ENCODE peak calls at places on chromosomes 4 and X, in nine cellular contexts. One of them, this sample, is unnamed.

GRCh38 chrX:11380187-11380586 is 87.0 kb downstream of the AMELX start:
- DNase-seq in lower lobe of right lung: no peak
- DNase-seq in left lung: no peak
- DNase-seq in HFFc6: no peak
- DNase-seq in sigmoid colon: no peak
- DNase-seq in WTC11: no peak
- DNase-seq in B cell: no peak
- DNase-seq in lung: no peak
- DNase-seq in testis: no peak
- DNase-seq in this sample: no peak

GRCh38 chr4:7041851-7042696 is 1.1 kb upstream of the TADA2B start:
- DNase-seq in lower lobe of right lung: peak; percentile 84
- DNase-seq in left lung: peak; percentile 93
- DNase-seq in HFFc6: peak; percentile 41
- DNase-seq in sigmoid colon: peak; percentile 79
- DNase-seq in WTC11: peak; percentile 53
- DNase-seq in B cell: peak; percentile 32
- DNase-seq in lung: peak; percentile 61
- DNase-seq in testis: peak; percentile 66
- DNase-seq in this sample: peak; percentile 72

GRCh38 chrX:56802921-56803848 is 74.1 kb downstream of the NBDY start:
- DNase-seq in lower lobe of right lung: no peak
- DNase-seq in left lung: no peak
- DNase-seq in HFFc6: no peak
- DNase-seq in sigmoid colon: peak; percentile 88
- DNase-seq in WTC11: peak; percentile 74
- DNase-seq in B cell: peak; percentile 83
- DNase-seq in lung: peak; percentile 81
- DNase-seq in testis: peak; percentile 62
- DNase-seq in this sample: peak; percentile 44

GRCh38 chrX:48939417-48940228 is 17.8 kb downstream of the OTUD5 start:
- DNase-seq in lower lobe of right lung: no peak
- DNase-seq in left lung: no peak
- DNase-seq in HFFc6: no peak
- DNase-seq in sigmoid colon: no peak
- DNase-seq in WTC11: no peak
- DNase-seq in B cell: peak; percentile 70
- DNase-seq in lung: no peak
- DNase-seq in testis: no peak
- DNase-seq in this sample: no peak

GRCh38 chr4:185424905-185425599 is 712 bp downstream of the UFSP2 start:
- DNase-seq in lower lobe of right lung: no peak
- DNase-seq in left lung: no peak
- DNase-seq in HFFc6: no peak
- DNase-seq in sigmoid colon: peak; percentile 60
- DNase-seq in WTC11: no peak
- DNase-seq in B cell: peak; percentile 45
- DNase-seq in lung: no peak
- DNase-seq in testis: no peak
- DNase-seq in this sample: peak; percentile 14

GRCh38 chrX:117860517-117860916 is 256.1 kb downstream of the KLHL13 start:
- DNase-seq in lower lobe of right lung: no peak
- DNase-seq in left lung: no peak
- DNase-seq in HFFc6: no peak
- DNase-seq in sigmoid colon: no peak
- DNase-seq in WTC11: no peak
- DNase-seq in B cell: no peak
- DNase-seq in lung: no peak
- DNase-seq in testis: no peak
- DNase-seq in this sample: no peak

GRCh38 chr4:93396274-93396673 is 432.3 kb upstream of the ATOH1 start:
- DNase-seq in lower lobe of right lung: no peak
- DNase-seq in left lung: no peak
- DNase-seq in HFFc6: no peak
- DNase-seq in sigmoid colon: no peak
- DNase-seq in WTC11: no peak
- DNase-seq in B cell: no peak
- DNase-seq in lung: no peak
- DNase-seq in testis: no peak
- DNase-seq in this sample: no peak

GRCh38 chr4:36394352-36394903 is 113.0 kb downstream of the DTHD1 start:
- DNase-seq in lower lobe of right lung: no peak
- DNase-seq in left lung: no peak
- DNase-seq in HFFc6: no peak
- DNase-seq in sigmoid colon: no peak
- DNase-seq in WTC11: no peak
- DNase-seq in B cell: no peak
- DNase-seq in lung: no peak
- DNase-seq in testis: no peak
- DNase-seq in this sample: no peak

GRCh38 chr4:123452585-123452984 is 56.0 kb downstream of the SPRY1 start:
- DNase-seq in lower lobe of right lung: peak; percentile 70
- DNase-seq in left lung: no peak
- DNase-seq in HFFc6: peak; percentile 90
- DNase-seq in sigmoid colon: peak; percentile 76
- DNase-seq in WTC11: no peak
- DNase-seq in B cell: peak; percentile 32
- DNase-seq in lung: peak; percentile 57
- DNase-seq in testis: peak; percentile 69
- DNase-seq in this sample: no peak

GRCh38 chr4:7757501-7758443 is 181.9 kb downstream of the AFAP1 start:
- DNase-seq in lower lobe of right lung: peak; percentile 18
- DNase-seq in left lung: no peak
- DNase-seq in HFFc6: no peak
- DNase-seq in sigmoid colon: peak; percentile 82
- DNase-seq in WTC11: no peak
- DNase-seq in B cell: no peak
- DNase-seq in lung: no peak
- DNase-seq in testis: peak; percentile 30
- DNase-seq in this sample: no peak

GRCh38 chr4:74092957-74093356 is 6.0 kb downstream of the CXCL2 start:
- DNase-seq in lower lobe of right lung: no peak
- DNase-seq in left lung: no peak
- DNase-seq in HFFc6: no peak
- DNase-seq in sigmoid colon: no peak
- DNase-seq in WTC11: no peak
- DNase-seq in B cell: no peak
- DNase-seq in lung: no peak
- DNase-seq in testis: no peak
- DNase-seq in this sample: no peak

GRCh38 chrX:134603806-134604700 is 54.2 kb downstream of the PLAC1 start:
- DNase-seq in lower lobe of right lung: no peak
- DNase-seq in left lung: no peak
- DNase-seq in HFFc6: peak; percentile 80
- DNase-seq in sigmoid colon: no peak
- DNase-seq in WTC11: no peak
- DNase-seq in B cell: no peak
- DNase-seq in lung: no peak
- DNase-seq in testis: no peak
- DNase-seq in this sample: no peak

GRCh38 chrX:139559383-139560042 is 29.0 kb downstream of the F9 start:
- DNase-seq in lower lobe of right lung: no peak
- DNase-seq in left lung: no peak
- DNase-seq in HFFc6: peak; percentile 28
- DNase-seq in sigmoid colon: no peak
- DNase-seq in WTC11: peak; percentile 14
- DNase-seq in B cell: peak; percentile 35
- DNase-seq in lung: no peak
- DNase-seq in testis: peak; percentile 69
- DNase-seq in this sample: peak; percentile 30

GRCh38 chrX:102637561-102637960 is 13.7 kb upstream of the GPRASP1 start:
- DNase-seq in lower lobe of right lung: no peak
- DNase-seq in left lung: no peak
- DNase-seq in HFFc6: no peak
- DNase-seq in sigmoid colon: no peak
- DNase-seq in WTC11: no peak
- DNase-seq in B cell: no peak
- DNase-seq in lung: no peak
- DNase-seq in testis: no peak
- DNase-seq in this sample: no peak

GRCh38 chrX:65517923-65518322 is 16.7 kb downstream of the LAS1L start:
- DNase-seq in lower lobe of right lung: no peak
- DNase-seq in left lung: no peak
- DNase-seq in HFFc6: no peak
- DNase-seq in sigmoid colon: no peak
- DNase-seq in WTC11: no peak
- DNase-seq in B cell: no peak
- DNase-seq in lung: no peak
- DNase-seq in testis: no peak
- DNase-seq in this sample: no peak

GRCh38 chr4:155079866-155080265 is 128.6 kb upstream of the NPY2R start:
- DNase-seq in lower lobe of right lung: no peak
- DNase-seq in left lung: no peak
- DNase-seq in HFFc6: no peak
- DNase-seq in sigmoid colon: no peak
- DNase-seq in WTC11: no peak
- DNase-seq in B cell: no peak
- DNase-seq in lung: no peak
- DNase-seq in testis: no peak
- DNase-seq in this sample: no peak

GRCh38 chr4:169906821-169907220 is 119.4 kb downstream of the MFAP3L start:
- DNase-seq in lower lobe of right lung: no peak
- DNase-seq in left lung: no peak
- DNase-seq in HFFc6: no peak
- DNase-seq in sigmoid colon: no peak
- DNase-seq in WTC11: no peak
- DNase-seq in B cell: no peak
- DNase-seq in lung: no peak
- DNase-seq in testis: no peak
- DNase-seq in this sample: no peak

GRCh38 chrX:153828723-153829548 is 1.4 kb downstream of the PDZD4 start:
- DNase-seq in lower lobe of right lung: no peak
- DNase-seq in left lung: no peak
- DNase-seq in HFFc6: no peak
- DNase-seq in sigmoid colon: peak; percentile 52
- DNase-seq in WTC11: peak; percentile 65
- DNase-seq in B cell: peak; percentile 33
- DNase-seq in lung: no peak
- DNase-seq in testis: no peak
- DNase-seq in this sample: peak; percentile 19

GRCh38 chr4:138311771-138312535 is 69.8 kb upstream of the SLC7A11 start:
- DNase-seq in lower lobe of right lung: no peak
- DNase-seq in left lung: no peak
- DNase-seq in HFFc6: no peak
- DNase-seq in sigmoid colon: no peak
- DNase-seq in WTC11: no peak
- DNase-seq in B cell: no peak
- DNase-seq in lung: no peak
- DNase-seq in testis: no peak
- DNase-seq in this sample: no peak

DNA sequence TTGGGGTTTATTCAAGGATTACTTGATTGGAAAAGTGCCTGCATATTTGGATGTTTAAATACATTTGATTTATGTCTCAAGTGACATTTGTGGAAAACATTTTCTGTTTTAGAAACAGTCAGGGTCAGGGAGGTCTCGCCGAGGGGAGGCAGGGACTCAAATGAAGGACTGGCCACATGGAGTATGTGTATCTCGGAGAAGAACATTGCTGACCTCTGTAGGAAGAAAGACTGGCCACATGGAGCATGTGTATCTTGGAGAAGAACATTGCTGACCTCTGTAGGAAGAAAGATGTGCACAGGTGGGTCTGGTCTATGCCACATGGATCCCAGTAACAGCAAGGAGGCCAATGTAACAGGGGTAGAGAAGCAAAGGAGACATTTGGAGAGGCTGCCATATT is 233.6 kb downstream of the TRIML1 start:
- DNase-seq in lower lobe of right lung: no peak
- DNase-seq in left lung: no peak
- DNase-seq in HFFc6: no peak
- DNase-seq in sigmoid colon: no peak
- DNase-seq in WTC11: no peak
- DNase-seq in B cell: no peak
- DNase-seq in lung: no peak
- DNase-seq in testis: no peak
- DNase-seq in this sample: no peak
- TF ChIP-seq CTCF in lower lobe of right lung: peak; percentile 21
- TF ChIP-seq CTCF in left lung: no peak
- TF ChIP-seq CTCF in HFFc6: no peak
- TF ChIP-seq CTCF in sigmoid colon: no peak
- TF ChIP-seq CTCF in WTC11: no peak
- TF ChIP-seq CTCF in B cell: no peak
- TF ChIP-seq CTCF in lung: no peak
- TF ChIP-seq CTCF in testis: no peak
- TF ChIP-seq CTCF in this sample: no peak

GRCh38 chr4:88659061-88659889 is 38.4 kb downstream of the NAP1L5 start:
- DNase-seq in lower lobe of right lung: no peak
- DNase-seq in left lung: no peak
- DNase-seq in HFFc6: peak; percentile 66
- DNase-seq in sigmoid colon: peak; percentile 70
- DNase-seq in WTC11: peak; percentile 32
- DNase-seq in B cell: peak; percentile 14
- DNase-seq in lung: peak; percentile 44
- DNase-seq in testis: peak; percentile 71
- DNase-seq in this sample: peak; percentile 50
- TF ChIP-seq CTCF in lower lobe of right lung: peak; percentile 79
- TF ChIP-seq CTCF in left lung: peak; percentile 84
- TF ChIP-seq CTCF in HFFc6: peak; percentile 84
- TF ChIP-seq CTCF in sigmoid colon: peak; percentile 83
- TF ChIP-seq CTCF in WTC11: peak; percentile 43
- TF ChIP-seq CTCF in B cell: peak; percentile 56
- TF ChIP-seq CTCF in lung: peak; percentile 55
- TF ChIP-seq CTCF in testis: peak; percentile 60
- TF ChIP-seq CTCF in this sample: peak; percentile 82

GRCh38 chrX:39196192-39197102 is 395.2 kb downstream of the MID1IP1 start:
- DNase-seq in lower lobe of right lung: no peak
- DNase-seq in left lung: no peak
- DNase-seq in HFFc6: no peak
- DNase-seq in sigmoid colon: no peak
- DNase-seq in WTC11: no peak
- DNase-seq in B cell: peak; percentile 44
- DNase-seq in lung: no peak
- DNase-seq in testis: peak; percentile 24
- DNase-seq in this sample: peak; percentile 52
- TF ChIP-seq CTCF in lower lobe of right lung: no peak
- TF ChIP-seq CTCF in left lung: no peak
- TF ChIP-seq CTCF in HFFc6: no peak
- TF ChIP-seq CTCF in sigmoid colon: no peak
- TF ChIP-seq CTCF in WTC11: no peak
- TF ChIP-seq CTCF in B cell: no peak
- TF ChIP-seq CTCF in lung: no peak
- TF ChIP-seq CTCF in testis: no peak
- TF ChIP-seq CTCF in this sample: no peak

DNA sequence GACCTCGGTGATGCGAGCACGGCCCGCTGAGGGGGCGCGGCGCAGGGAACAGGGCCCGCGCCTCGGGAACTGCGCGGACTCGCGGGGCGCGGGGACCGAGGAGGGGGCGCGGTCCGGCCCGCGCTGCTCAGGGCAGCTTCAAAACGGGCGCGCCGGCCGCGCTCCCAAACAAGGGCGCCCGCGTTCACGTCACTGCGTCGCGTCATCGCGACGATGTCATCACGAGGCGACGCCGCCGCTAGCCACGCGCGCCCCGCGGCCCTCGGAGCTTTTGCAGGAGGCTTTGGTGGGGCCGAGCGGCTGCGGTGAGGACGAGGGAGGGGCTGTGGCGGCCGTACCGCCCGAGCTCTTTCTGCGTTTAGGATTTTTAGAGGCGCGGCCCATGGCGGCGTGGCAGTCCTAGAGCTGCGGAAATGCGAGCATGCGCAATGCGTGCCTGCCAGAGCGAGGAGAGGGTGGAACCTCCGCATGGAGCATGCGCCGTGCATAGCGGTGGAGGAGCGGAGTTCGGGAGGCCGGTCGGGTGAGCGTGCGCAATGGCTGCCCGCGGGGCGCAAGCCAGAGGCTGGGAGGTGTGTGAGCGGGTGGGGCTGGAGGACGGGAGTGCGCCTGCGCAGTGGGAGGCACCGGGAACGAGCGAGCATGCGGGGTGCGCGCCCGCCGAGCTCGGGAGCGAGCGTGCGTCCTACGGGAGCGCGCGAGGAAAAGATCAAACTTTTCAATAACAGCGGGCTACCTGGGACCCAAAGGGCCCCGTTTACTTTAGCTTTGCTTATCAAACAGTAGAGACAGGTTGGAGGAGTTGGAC is at the start of gene PPP2R3B:
- DNase-seq in lower lobe of right lung: peak; percentile 99
- DNase-seq in left lung: peak; percentile 100
- DNase-seq in HFFc6: peak; percentile 98
- DNase-seq in sigmoid colon: peak; percentile 100
- DNase-seq in WTC11: peak; percentile 99
- DNase-seq in B cell: peak; percentile 99
- DNase-seq in lung: peak; percentile 98
- DNase-seq in testis: peak; percentile 98
- DNase-seq in this sample: peak; percentile 100
- TF ChIP-seq CTCF in lower lobe of right lung: no peak
- TF ChIP-seq CTCF in left lung: no peak
- TF ChIP-seq CTCF in HFFc6: no peak
- TF ChIP-seq CTCF in sigmoid colon: no peak
- TF ChIP-seq CTCF in WTC11: no peak
- TF ChIP-seq CTCF in B cell: no peak
- TF ChIP-seq CTCF in lung: no peak
- TF ChIP-seq CTCF in testis: no peak
- TF ChIP-seq CTCF in this sample: no peak